ENCODE peak calls at places on chromosome 5, in four cellular contexts. One of them, this sample, is unnamed. For H3K36me3, the result is how much of the 10 kb centered on the place peaks cover.

GRCh38 chr5:41763096-41763495 is 107.1 kb downstream of the OXCT1 start:
- DNase-seq in IMR-90: peak
- DNase-seq in breast epithelium: no peak
- DNase-seq in heart left ventricle: no peak
- DNase-seq in this sample: no peak

GRCh38 chr5:84113246-84114118 is 271.2 kb downstream of the EDIL3 start:
- DNase-seq in heart left ventricle: no peak
- DNase-seq in IMR-90: peak
- DNase-seq in breast epithelium: no peak
- DNase-seq in this sample: no peak

GRCh38 chr5:54889826-54890225 is 95.6 kb downstream of the ESM1 start:
- DNase-seq in breast epithelium: no peak
- DNase-seq in IMR-90: peak
- DNase-seq in heart left ventricle: no peak
- DNase-seq in this sample: no peak

GRCh38 chr5:93748875-93749397 is 7.5 kb upstream of the POU5F2 start:
- DNase-seq in heart left ventricle: no peak
- DNase-seq in IMR-90: no peak
- DNase-seq in breast epithelium: no peak
- DNase-seq in this sample: no peak

GRCh38 chr5:9483251-9483650 is 62.6 kb downstream of the SEMA5A start:
- DNase-seq in breast epithelium: no peak
- DNase-seq in heart left ventricle: no peak
- DNase-seq in IMR-90: peak
- DNase-seq in this sample: no peak

GRCh38 chr5:132298305-132298704 is 4.1 kb downstream of the SLC22A4 start:
- DNase-seq in breast epithelium: no peak
- DNase-seq in IMR-90: peak
- DNase-seq in heart left ventricle: no peak
- DNase-seq in this sample: no peak

GRCh38 chr5:172097356-172097755 is 90.7 kb downstream of the STK10 start:
- DNase-seq in IMR-90: peak
- DNase-seq in breast epithelium: no peak
- DNase-seq in heart left ventricle: peak
- DNase-seq in this sample: no peak

GRCh38 chr5:96509721-96510383 is 76.8 kb upstream of the PCSK1 start:
- DNase-seq in IMR-90: peak
- DNase-seq in heart left ventricle: no peak
- DNase-seq in breast epithelium: no peak
- DNase-seq in this sample: no peak

GRCh38 chr5:146580237-146580636 is 64.2 kb upstream of the GPR151 start:
- DNase-seq in breast epithelium: no peak
- DNase-seq in IMR-90: no peak
- DNase-seq in heart left ventricle: no peak
- DNase-seq in this sample: no peak

GRCh38 chr5:84304591-84304990 is 80.1 kb downstream of the EDIL3 start:
- DNase-seq in IMR-90: peak
- DNase-seq in breast epithelium: no peak
- DNase-seq in heart left ventricle: no peak
- DNase-seq in this sample: no peak

GRCh38 chr5:149913449-149914419 is 30.9 kb downstream of the PDE6A start:
- DNase-seq in heart left ventricle: no peak
- DNase-seq in breast epithelium: no peak
- DNase-seq in IMR-90: no peak
- DNase-seq in this sample: no peak
- TF ChIP-seq POLR2A in heart left ventricle: no peak
- TF ChIP-seq POLR2A in breast epithelium: no peak
- TF ChIP-seq POLR2A in IMR-90: no peak
- TF ChIP-seq POLR2A in this sample: no peak

GRCh38 chr5:134817006-134817405 is 28.8 kb upstream of the C5orf24 start:
- DNase-seq in IMR-90: no peak
- DNase-seq in heart left ventricle: no peak
- DNase-seq in breast epithelium: no peak
- DNase-seq in this sample: no peak

GRCh38 chr5:134813827-134814226 is 31.9 kb upstream of the C5orf24 start:
- DNase-seq in breast epithelium: no peak
- DNase-seq in IMR-90: no peak
- DNase-seq in heart left ventricle: no peak
- DNase-seq in this sample: no peak

GRCh38 chr5:134821841-134822240 is 23.9 kb upstream of the C5orf24 start:
- DNase-seq in heart left ventricle: no peak
- DNase-seq in IMR-90: no peak
- DNase-seq in breast epithelium: no peak
- DNase-seq in this sample: no peak

GRCh38 chr5:134819404-134819963 is 26.3 kb upstream of the C5orf24 start:
- DNase-seq in heart left ventricle: no peak
- DNase-seq in breast epithelium: no peak
- DNase-seq in IMR-90: no peak
- DNase-seq in this sample: no peak

DNA sequence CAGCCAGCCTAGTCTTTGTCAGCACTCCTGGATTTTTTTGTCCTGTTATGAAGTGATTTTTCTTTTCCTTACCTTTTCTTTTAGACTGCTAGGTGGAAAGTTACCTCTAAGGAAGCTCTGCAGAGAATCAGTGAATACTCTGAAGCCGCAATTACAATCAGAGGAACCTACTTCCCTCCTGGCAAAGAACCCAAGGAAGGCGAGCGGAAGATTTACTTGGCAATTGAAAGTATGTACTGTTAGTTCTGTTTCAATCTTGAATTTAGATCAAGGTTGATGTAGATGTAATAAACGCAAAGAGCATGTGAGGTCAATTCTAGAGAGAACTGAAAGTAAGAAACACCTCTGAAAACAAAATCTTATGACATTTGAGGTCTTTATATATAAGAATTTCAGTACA is 27.0 kb upstream of the C5orf24 start:
- DNase-seq in breast epithelium: no peak
- DNase-seq in heart left ventricle: no peak
- DNase-seq in IMR-90: no peak
- DNase-seq in this sample: no peak
- H3K36me3 ChIP-seq in breast epithelium: under half
- H3K36me3 ChIP-seq in heart left ventricle: half or more
- H3K36me3 ChIP-seq in IMR-90: under half
- H3K36me3 ChIP-seq in this sample: under half

DNA sequence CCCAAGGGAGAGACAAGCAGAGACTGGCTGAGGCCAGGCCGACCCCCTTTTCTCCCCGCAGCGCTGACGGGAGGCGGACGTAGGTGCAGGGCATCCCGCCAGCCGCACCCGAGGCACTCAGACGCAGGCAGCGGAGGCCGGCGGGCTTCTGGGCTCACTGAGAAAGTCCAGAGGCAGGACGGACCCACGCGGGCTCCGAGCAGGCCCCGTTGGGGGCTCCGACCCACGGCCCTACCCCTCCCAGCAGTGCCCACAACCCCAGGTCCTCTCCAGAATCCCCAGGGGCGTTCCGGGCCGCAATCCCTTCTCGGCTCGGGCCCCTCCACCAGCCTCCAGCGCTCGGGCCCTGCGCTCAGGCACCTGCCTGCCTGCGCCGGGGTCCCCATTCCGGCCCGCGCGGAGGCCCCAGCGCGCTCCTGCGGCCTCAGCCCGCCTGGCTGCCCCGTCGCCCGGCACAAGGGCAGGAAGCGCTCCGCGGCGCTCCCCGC is 501 bp downstream of the MTMR12 start:
- DNase-seq in IMR-90: peak
- DNase-seq in breast epithelium: peak
- DNase-seq in heart left ventricle: peak
- DNase-seq in this sample: peak
- TF ChIP-seq POLR2A in IMR-90: peak
- TF ChIP-seq POLR2A in breast epithelium: no peak
- TF ChIP-seq POLR2A in heart left ventricle: no peak
- TF ChIP-seq POLR2A in this sample: no peak

DNA sequence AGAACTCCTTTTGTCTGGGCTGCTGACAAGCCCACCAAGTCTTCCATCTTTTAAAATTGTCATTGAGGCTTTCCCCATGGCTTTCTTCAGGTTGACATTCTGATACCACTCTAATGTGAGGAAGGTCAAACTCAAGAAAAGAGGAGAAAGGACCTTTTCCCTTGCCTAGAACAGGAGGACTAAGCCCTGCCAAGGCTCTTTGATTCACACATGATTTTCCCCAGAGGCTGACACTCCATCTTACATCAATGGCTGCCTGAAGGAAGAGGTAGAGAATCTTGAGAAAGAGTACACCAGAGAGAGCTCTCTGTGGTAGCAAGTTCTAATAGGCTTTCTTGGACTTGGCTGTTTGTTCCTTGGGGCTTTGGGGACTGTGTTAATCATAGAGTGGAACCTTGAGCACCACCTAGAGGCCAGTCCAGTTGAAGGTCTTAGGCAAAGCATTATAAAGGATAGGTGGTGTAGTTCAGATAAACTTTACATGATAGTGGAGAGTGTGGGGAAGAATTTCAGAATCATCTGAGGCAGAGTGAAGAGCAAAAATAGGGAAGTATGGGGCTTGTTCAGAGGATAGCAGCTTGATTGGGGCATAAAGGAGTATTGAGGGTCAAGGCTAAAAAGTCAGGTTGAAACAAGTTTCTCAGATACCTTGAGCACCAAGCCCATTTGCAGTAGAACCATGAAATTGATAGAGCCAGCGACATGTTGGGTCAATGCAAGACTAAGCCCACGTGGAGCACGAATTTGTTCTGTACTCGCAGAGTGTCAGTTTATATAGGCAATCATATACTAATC is 36.7 kb downstream of the NDFIP1 start:
- DNase-seq in heart left ventricle: no peak
- DNase-seq in breast epithelium: peak
- DNase-seq in IMR-90: peak
- DNase-seq in this sample: peak
- H3K36me3 ChIP-seq in heart left ventricle: under half
- H3K36me3 ChIP-seq in breast epithelium: under half
- H3K36me3 ChIP-seq in IMR-90: under half
- H3K36me3 ChIP-seq in this sample: under half

GRCh38 chr5:43554497-43554896 is 2.4 kb downstream of the PAIP1 start:
- DNase-seq in breast epithelium: no peak
- DNase-seq in IMR-90: no peak
- DNase-seq in heart left ventricle: no peak
- DNase-seq in this sample: no peak

GRCh38 chr5:43555895-43556606 is 826 bp downstream of the PAIP1 start:
- DNase-seq in breast epithelium: peak
- DNase-seq in heart left ventricle: peak
- DNase-seq in IMR-90: peak
- DNase-seq in this sample: peak

GRCh38 chr5:43553381-43553780 is 3.5 kb downstream of the PAIP1 start:
- DNase-seq in IMR-90: peak
- DNase-seq in breast epithelium: no peak
- DNase-seq in heart left ventricle: no peak
- DNase-seq in this sample: no peak

GRCh38 chr5:43560128-43560527 is 3.3 kb upstream of the PAIP1 start:
- DNase-seq in heart left ventricle: no peak
- DNase-seq in IMR-90: peak
- DNase-seq in breast epithelium: no peak
- DNase-seq in this sample: no peak

DNA sequence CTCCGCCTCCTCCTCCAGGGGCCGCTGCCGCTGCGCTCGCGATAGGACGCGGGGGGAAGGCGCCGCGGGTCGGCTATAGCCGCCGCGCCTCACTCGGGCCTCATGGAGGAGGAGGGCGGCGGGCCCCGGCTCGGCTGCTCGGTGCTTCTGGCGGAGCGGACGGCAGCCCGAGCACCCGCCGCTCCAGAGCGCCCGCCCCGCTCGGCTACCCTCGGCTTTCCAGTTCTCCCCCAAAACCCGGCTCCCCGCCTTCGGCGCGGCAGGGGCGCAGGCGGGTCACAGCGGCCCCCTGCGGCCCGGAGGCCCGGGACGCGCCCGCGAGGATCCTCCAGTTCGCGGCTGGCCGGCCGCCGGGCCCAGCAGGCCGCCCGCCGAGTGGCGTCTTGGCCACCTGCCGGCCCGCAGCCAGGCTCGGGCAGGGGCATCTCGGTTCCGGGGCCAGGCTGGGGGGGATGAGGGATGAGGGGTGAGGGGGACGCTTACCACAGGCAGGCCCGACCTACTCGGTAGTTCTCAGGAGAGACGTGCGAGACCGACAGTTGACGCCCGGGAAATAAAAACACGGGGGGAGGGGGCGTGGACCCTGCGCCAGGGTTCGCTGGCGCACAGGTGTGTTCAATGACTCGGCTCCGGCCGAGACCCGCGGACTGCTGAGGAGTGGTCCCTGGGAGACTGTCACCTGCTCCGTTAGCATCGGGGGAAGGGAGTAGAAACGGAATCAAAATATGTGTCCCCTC is at the start of gene PAIP1:
- DNase-seq in IMR-90: peak
- DNase-seq in breast epithelium: peak
- DNase-seq in heart left ventricle: peak
- DNase-seq in this sample: peak
- TF ChIP-seq POLR2A in IMR-90: peak
- TF ChIP-seq POLR2A in breast epithelium: no peak
- TF ChIP-seq POLR2A in heart left ventricle: no peak
- TF ChIP-seq POLR2A in this sample: peak

GRCh38 chr5:143205879-143206193 is 197.7 kb downstream of the NR3C1 start:
- DNase-seq in breast epithelium: no peak
- DNase-seq in IMR-90: no peak
- DNase-seq in heart left ventricle: no peak
- DNase-seq in this sample: no peak

GRCh38 chr5:143207058-143207457 is 196.4 kb downstream of the NR3C1 start:
- DNase-seq in heart left ventricle: no peak
- DNase-seq in IMR-90: no peak
- DNase-seq in breast epithelium: no peak
- DNase-seq in this sample: no peak

GRCh38 chr5:143205386-143205785 is 198.1 kb downstream of the NR3C1 start:
- DNase-seq in breast epithelium: no peak
- DNase-seq in IMR-90: peak
- DNase-seq in heart left ventricle: no peak
- DNase-seq in this sample: no peak

GRCh38 chr5:143207563-143208364 is 195.7 kb downstream of the NR3C1 start:
- DNase-seq in IMR-90: peak
- DNase-seq in breast epithelium: no peak
- DNase-seq in heart left ventricle: no peak
- DNase-seq in this sample: no peak

GRCh38 chr5:143206194-143207053 is 197.1 kb downstream of the NR3C1 start:
- DNase-seq in IMR-90: no peak
- DNase-seq in breast epithelium: no peak
- DNase-seq in heart left ventricle: no peak
- DNase-seq in this sample: no peak
- H3K36me3 ChIP-seq in IMR-90: under half
- H3K36me3 ChIP-seq in breast epithelium: under half
- H3K36me3 ChIP-seq in heart left ventricle: under half
- H3K36me3 ChIP-seq in this sample: under half